ENCODE peak calls at places on chromosomes 3 and 15, in eight cellular contexts. O is K562, M is A549, R is sigmoid colon, F is stomach, W is suprapubic skin, X is adrenal gland, H is body of pancreas. A is an unnamed sample.

GRCh38 chr3:185317674-185318073 is 45.3 kb upstream of the MAP3K13 start:
- DNase-seq in O (no peak), W (no peak), M (no peak), X (no peak), R (no peak), F (no peak), H (no peak), A (no peak)

GRCh38 chr15:48898083-48898482 is 20.1 kb downstream of the EID1 start:
- DNase-seq in R (no peak), H (no peak), F (no peak), X (no peak), W (no peak), O (no peak), M (no peak), A (no peak)

GRCh38 chr3:144624656-144625055 is 653.0 kb downstream of the DIPK2A start:
- DNase-seq in H (no peak), R (no peak), M (no peak), W (no peak), F (no peak), X (no peak), O (no peak), A (no peak)

GRCh38 chr3:192060160-192060783 is 599.3 kb downstream of the PYDC2 start:
- DNase-seq in M (no peak), R (no peak), F (no peak), X (no peak), W (no peak), H (no peak), O (no peak), A (no peak)

GRCh38 chr15:47466357-47466756 is 250.9 kb upstream of the SEMA6D start:
- DNase-seq in H (no peak), R (no peak), M (no peak), X (no peak), W (no peak), F (no peak), O (no peak), A (no peak)

GRCh38 chr3:153958635-153959320 is 162.4 kb upstream of the ARHGEF26 start:
- DNase-seq in R (no peak), X (no peak), O (no peak), M (no peak), F (no peak), H (peak; percentile 2), W (no peak), A (no peak)

GRCh38 chr15:71256934-71257333 is 141.7 kb downstream of the THSD4 start:
- DNase-seq in O (peak; percentile 4), M (no peak), X (no peak), W (no peak), H (no peak), R (no peak), F (no peak), A (no peak)

GRCh38 chr3:109081746-109082510 is 36.0 kb downstream of the MORC1 start:
- DNase-seq in O (peak; percentile 29), X (peak; percentile 26), W (no peak), H (peak; percentile 56), F (peak; percentile 30), R (no peak), M (peak; percentile 19), A (no peak)

GRCh38 chr3:191809326-191809949 is 348.5 kb downstream of the PYDC2 start:
- DNase-seq in O (no peak), X (no peak), H (no peak), W (no peak), R (no peak), M (no peak), F (no peak), A (no peak)

GRCh38 chr15:42457445-42458442 is 33.2 kb downstream of the ZNF106 start:
- DNase-seq in R (peak; percentile 91), O (no peak), H (peak; percentile 74), M (no peak), W (peak; percentile 78), X (peak; percentile 84), F (peak; percentile 44), A (no peak)
- TF ChIP-seq POLR2A in R (no peak), O (no peak), H (peak; percentile 22), M (no peak), W (no peak), X (no peak), F (no peak), A (peak; percentile 39)

DNA sequence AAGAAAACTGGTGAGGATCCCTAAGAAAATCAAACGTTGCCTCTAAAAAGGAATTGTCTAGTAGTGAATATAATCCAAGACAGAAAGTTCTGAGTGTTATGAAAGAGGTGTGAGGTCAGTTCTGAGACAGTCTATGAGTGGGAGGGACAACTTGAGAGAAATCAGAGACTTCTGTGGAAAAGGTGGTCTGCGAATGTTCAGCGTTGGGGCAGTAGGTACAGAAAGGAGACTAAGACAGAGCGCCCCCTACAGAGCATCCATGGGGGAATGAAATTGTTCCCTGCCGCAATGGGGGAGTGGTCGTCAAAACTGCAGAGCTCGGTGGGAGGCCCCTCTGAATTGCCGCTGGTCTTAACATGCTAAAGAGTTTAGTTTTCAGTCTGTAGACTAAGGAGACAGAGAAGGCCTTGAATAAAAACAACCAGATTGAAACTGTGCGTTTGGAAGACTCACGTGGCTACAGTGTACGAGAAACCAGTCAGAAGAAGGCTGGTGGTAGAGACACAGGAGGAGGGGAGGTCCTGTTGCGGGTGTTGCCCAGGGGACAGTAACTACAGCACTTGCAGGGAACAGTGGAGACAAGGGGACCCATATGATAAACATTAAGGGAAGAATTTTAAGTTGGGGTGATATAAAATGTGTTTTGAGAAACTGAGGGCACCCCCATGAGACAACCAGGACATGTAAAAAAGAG is 6.9 kb downstream of the TNIK start:
- DNase-seq in X (no peak), M (no peak), W (no peak), O (peak; percentile 69), R (no peak), F (no peak), H (no peak), A (no peak)
- H3K4me3 ChIP-seq in X (no peak overlapping the region), M (no peak overlapping the region), W (no peak overlapping the region), O (no peak overlapping the region), R (no peak overlapping the region), F (no peak overlapping the region), H (no peak overlapping the region), A (no peak overlapping the region)

GRCh38 chr3:73419179-73419803 is 205.4 kb downstream of the PDZRN3 start:
- DNase-seq in F (no peak), W (no peak), M (no peak), R (no peak), H (no peak), O (no peak), X (peak; percentile 24), A (no peak)
- TF ChIP-seq CTCF in F (peak; percentile 13), W (no peak), M (no peak), R (no peak), H (no peak), O (no peak), X (peak; percentile 26), A (no peak)

GRCh38 chr3:56802411-56802745 is 629 bp upstream of the ARHGEF3 start:
- DNase-seq in M (no peak), F (no peak), X (no peak), W (no peak), R (no peak), O (no peak), H (no peak), A (no peak)

GRCh38 chr3:56800373-56801150 is 1.2 kb downstream of the ARHGEF3 start:
- DNase-seq in F (peak; percentile 40), M (no peak), O (no peak), X (peak; percentile 32), W (no peak), R (no peak), H (peak; percentile 51), A (peak; percentile 86)

GRCh38 chr3:56801151-56801596 is 575 bp downstream of the ARHGEF3 start:
- DNase-seq in W (no peak), H (peak; percentile 48), M (no peak), F (no peak), R (no peak), X (no peak), O (no peak), A (peak; percentile 81)

GRCh38 chr3:56802793-56803192 is 1.0 kb upstream of the ARHGEF3 start:
- DNase-seq in O (no peak), R (no peak), M (no peak), F (no peak), W (no peak), X (no peak), H (no peak), A (no peak)

GRCh38 chr3:56801597-56802410 is at the start of gene ARHGEF3:
- DNase-seq in H (peak; percentile 85), M (peak; percentile 71), R (peak; percentile 90), W (peak; percentile 90), O (peak; percentile 75), X (peak; percentile 85), F (peak; percentile 88), A (peak; percentile 98)
- TF ChIP-seq POLR2A in H (peak; percentile 88), M (peak; percentile 58), R (peak; percentile 56), W (no peak), O (no peak), X (peak; percentile 87), F (no peak), A (peak; percentile 77)

GRCh38 chr15:57752426-57752825 is 45.9 kb downstream of the POLR2M start:
- DNase-seq in H (peak; percentile 23), X (no peak), W (no peak), R (no peak), O (no peak), F (no peak), M (peak; percentile 13), A (no peak)

GRCh38 chr15:57751177-57751800 is 44.8 kb downstream of the POLR2M start:
- DNase-seq in H (no peak), X (no peak), M (peak; percentile 29), O (peak; percentile 23), W (no peak), R (no peak), F (no peak), A (no peak)

GRCh38 chr15:57747206-57747605 is 40.7 kb downstream of the POLR2M start:
- DNase-seq in H (peak; percentile 7), F (peak; percentile 41), X (no peak), W (no peak), M (no peak), R (peak; percentile 77), O (peak; percentile 14), A (no peak)

GRCh38 chr15:57758556-57758955 is 52.0 kb downstream of the POLR2M start:
- DNase-seq in M (no peak), W (no peak), R (no peak), O (no peak), F (no peak), H (no peak), X (no peak), A (no peak)

GRCh38 chr15:57752840-57753239 is 46.3 kb downstream of the POLR2M start:
- DNase-seq in R (no peak), W (no peak), O (no peak), F (no peak), M (no peak), X (no peak), H (no peak), A (no peak)
- H3K4me3 ChIP-seq in R (no peak overlapping the region), W (no peak overlapping the region), O (no peak overlapping the region), F (no peak overlapping the region), M (no peak overlapping the region), X (no peak overlapping the region), H (no peak overlapping the region), A (no peak overlapping the region)